ENCODE peak calls at places on chromosomes 3 and 15, in nine cellular contexts. One of them, this sample, is unnamed.

GRCh38 chr15:73930790-73931281 is 4.6 kb downstream of the LOXL1 start:
- DNase-seq in kidney tubule cell: no peak
- DNase-seq in Kasumi-1: no peak
- DNase-seq in ascending aorta: no peak
- DNase-seq in HL-60: no peak
- DNase-seq in heart right ventricle: peak; percentile 57
- DNase-seq in mammary epithelial cell: no peak
- DNase-seq in activated CD8-positive, alpha-beta T cell treated with anti-CD3 and anti-CD28 coated beads for 36 hours: no peak
- DNase-seq in CD8-positive, alpha-beta memory T cell: no peak
- DNase-seq in this sample: no peak

GRCh38 chr3:156416846-156417581 is 137.9 kb downstream of the SSR3 start:
- DNase-seq in mammary epithelial cell: no peak
- DNase-seq in CD8-positive, alpha-beta memory T cell: no peak
- DNase-seq in HL-60: no peak
- DNase-seq in kidney tubule cell: peak; percentile 4
- DNase-seq in Kasumi-1: no peak
- DNase-seq in activated CD8-positive, alpha-beta T cell treated with anti-CD3 and anti-CD28 coated beads for 36 hours: no peak
- DNase-seq in heart right ventricle: no peak
- DNase-seq in ascending aorta: no peak
- DNase-seq in this sample: peak; percentile 80

GRCh38 chr15:31483924-31484368 is 157.3 kb downstream of the KLF13 start:
- DNase-seq in activated CD8-positive, alpha-beta T cell treated with anti-CD3 and anti-CD28 coated beads for 36 hours: peak; percentile 58
- DNase-seq in HL-60: no peak
- DNase-seq in heart right ventricle: no peak
- DNase-seq in kidney tubule cell: no peak
- DNase-seq in ascending aorta: no peak
- DNase-seq in Kasumi-1: no peak
- DNase-seq in mammary epithelial cell: no peak
- DNase-seq in CD8-positive, alpha-beta memory T cell: peak; percentile 16
- DNase-seq in this sample: no peak

GRCh38 chr3:35505772-35506171 is 133.6 kb upstream of the ARPP21 start:
- DNase-seq in activated CD8-positive, alpha-beta T cell treated with anti-CD3 and anti-CD28 coated beads for 36 hours: no peak
- DNase-seq in CD8-positive, alpha-beta memory T cell: no peak
- DNase-seq in heart right ventricle: no peak
- DNase-seq in kidney tubule cell: no peak
- DNase-seq in ascending aorta: no peak
- DNase-seq in mammary epithelial cell: no peak
- DNase-seq in Kasumi-1: no peak
- DNase-seq in HL-60: no peak
- DNase-seq in this sample: no peak

GRCh38 chr3:50347187-50347813 is 1.8 kb upstream of the ZMYND10 start:
- DNase-seq in CD8-positive, alpha-beta memory T cell: peak; percentile 73
- DNase-seq in activated CD8-positive, alpha-beta T cell treated with anti-CD3 and anti-CD28 coated beads for 36 hours: peak; percentile 87
- DNase-seq in Kasumi-1: peak; percentile 49
- DNase-seq in kidney tubule cell: peak; percentile 78
- DNase-seq in HL-60: peak; percentile 73
- DNase-seq in heart right ventricle: peak; percentile 71
- DNase-seq in mammary epithelial cell: peak; percentile 62
- DNase-seq in ascending aorta: peak; percentile 80
- DNase-seq in this sample: peak; percentile 89

GRCh38 chr15:34941181-34941580 is 28.4 kb downstream of the AQR start:
- DNase-seq in Kasumi-1: no peak
- DNase-seq in mammary epithelial cell: no peak
- DNase-seq in HL-60: no peak
- DNase-seq in kidney tubule cell: no peak
- DNase-seq in CD8-positive, alpha-beta memory T cell: no peak
- DNase-seq in ascending aorta: no peak
- DNase-seq in heart right ventricle: no peak
- DNase-seq in activated CD8-positive, alpha-beta T cell treated with anti-CD3 and anti-CD28 coated beads for 36 hours: no peak
- DNase-seq in this sample: no peak

GRCh38 chr15:74847462-74847861 is 4.5 kb upstream of the ULK3 start:
- DNase-seq in Kasumi-1: no peak
- DNase-seq in CD8-positive, alpha-beta memory T cell: no peak
- DNase-seq in ascending aorta: no peak
- DNase-seq in activated CD8-positive, alpha-beta T cell treated with anti-CD3 and anti-CD28 coated beads for 36 hours: no peak
- DNase-seq in mammary epithelial cell: no peak
- DNase-seq in HL-60: no peak
- DNase-seq in kidney tubule cell: peak; percentile 68
- DNase-seq in heart right ventricle: peak; percentile 65
- DNase-seq in this sample: no peak

GRCh38 chr3:150765949-150766720 is 3.2 kb upstream of the SIAH2 start:
- DNase-seq in kidney tubule cell: peak; percentile 77
- DNase-seq in activated CD8-positive, alpha-beta T cell treated with anti-CD3 and anti-CD28 coated beads for 36 hours: peak; percentile 47
- DNase-seq in HL-60: no peak
- DNase-seq in heart right ventricle: no peak
- DNase-seq in CD8-positive, alpha-beta memory T cell: no peak
- DNase-seq in ascending aorta: no peak
- DNase-seq in mammary epithelial cell: peak; percentile 51
- DNase-seq in Kasumi-1: no peak
- DNase-seq in this sample: peak; percentile 58

GRCh38 chr3:187629711-187630110 is 40.5 kb downstream of the SST start:
- DNase-seq in HL-60: no peak
- DNase-seq in CD8-positive, alpha-beta memory T cell: no peak
- DNase-seq in kidney tubule cell: no peak
- DNase-seq in Kasumi-1: no peak
- DNase-seq in heart right ventricle: no peak
- DNase-seq in ascending aorta: no peak
- DNase-seq in activated CD8-positive, alpha-beta T cell treated with anti-CD3 and anti-CD28 coated beads for 36 hours: no peak
- DNase-seq in mammary epithelial cell: peak; percentile 3
- DNase-seq in this sample: no peak

GRCh38 chr3:481680-482079 is 285.1 kb downstream of the CHL1 start:
- DNase-seq in HL-60: no peak
- DNase-seq in mammary epithelial cell: no peak
- DNase-seq in Kasumi-1: peak; percentile 53
- DNase-seq in activated CD8-positive, alpha-beta T cell treated with anti-CD3 and anti-CD28 coated beads for 36 hours: no peak
- DNase-seq in CD8-positive, alpha-beta memory T cell: no peak
- DNase-seq in heart right ventricle: no peak
- DNase-seq in ascending aorta: no peak
- DNase-seq in kidney tubule cell: peak; percentile 22
- DNase-seq in this sample: peak; percentile 30

GRCh38 chr15:26438718-26439117 is 334.1 kb downstream of the GABRB3 start:
- DNase-seq in Kasumi-1: no peak
- DNase-seq in HL-60: no peak
- DNase-seq in heart right ventricle: no peak
- DNase-seq in mammary epithelial cell: no peak
- DNase-seq in activated CD8-positive, alpha-beta T cell treated with anti-CD3 and anti-CD28 coated beads for 36 hours: no peak
- DNase-seq in ascending aorta: no peak
- DNase-seq in CD8-positive, alpha-beta memory T cell: no peak
- DNase-seq in kidney tubule cell: no peak
- DNase-seq in this sample: no peak

GRCh38 chr3:38117163-38117716 is 19.7 kb downstream of the ACAA1 start:
- DNase-seq in CD8-positive, alpha-beta memory T cell: no peak
- DNase-seq in HL-60: no peak
- DNase-seq in mammary epithelial cell: peak; percentile 25
- DNase-seq in activated CD8-positive, alpha-beta T cell treated with anti-CD3 and anti-CD28 coated beads for 36 hours: no peak
- DNase-seq in heart right ventricle: peak; percentile 43
- DNase-seq in Kasumi-1: no peak
- DNase-seq in kidney tubule cell: peak; percentile 71
- DNase-seq in ascending aorta: peak; percentile 64
- DNase-seq in this sample: peak; percentile 36

GRCh38 chr3:113263020-113263419 is 51.7 kb downstream of the BOC start:
- DNase-seq in heart right ventricle: no peak
- DNase-seq in activated CD8-positive, alpha-beta T cell treated with anti-CD3 and anti-CD28 coated beads for 36 hours: no peak
- DNase-seq in kidney tubule cell: no peak
- DNase-seq in mammary epithelial cell: peak; percentile 77
- DNase-seq in HL-60: no peak
- DNase-seq in CD8-positive, alpha-beta memory T cell: no peak
- DNase-seq in ascending aorta: no peak
- DNase-seq in Kasumi-1: no peak
- DNase-seq in this sample: no peak

GRCh38 chr15:67955256-67955655 is 98.9 kb upstream of the PIAS1 start:
- DNase-seq in ascending aorta: no peak
- DNase-seq in kidney tubule cell: no peak
- DNase-seq in activated CD8-positive, alpha-beta T cell treated with anti-CD3 and anti-CD28 coated beads for 36 hours: no peak
- DNase-seq in CD8-positive, alpha-beta memory T cell: no peak
- DNase-seq in HL-60: peak; percentile 59
- DNase-seq in mammary epithelial cell: no peak
- DNase-seq in heart right ventricle: no peak
- DNase-seq in Kasumi-1: peak; percentile 20
- DNase-seq in this sample: no peak

GRCh38 chr3:127556565-127556964 is 34.0 kb downstream of the TPRA1 start:
- DNase-seq in Kasumi-1: no peak
- DNase-seq in CD8-positive, alpha-beta memory T cell: no peak
- DNase-seq in activated CD8-positive, alpha-beta T cell treated with anti-CD3 and anti-CD28 coated beads for 36 hours: no peak
- DNase-seq in mammary epithelial cell: no peak
- DNase-seq in HL-60: no peak
- DNase-seq in kidney tubule cell: no peak
- DNase-seq in ascending aorta: no peak
- DNase-seq in heart right ventricle: no peak
- DNase-seq in this sample: no peak

GRCh38 chr3:147130461-147130860 is 275.9 kb downstream of the ZIC4 start:
- DNase-seq in ascending aorta: no peak
- DNase-seq in mammary epithelial cell: no peak
- DNase-seq in heart right ventricle: no peak
- DNase-seq in CD8-positive, alpha-beta memory T cell: no peak
- DNase-seq in HL-60: no peak
- DNase-seq in kidney tubule cell: no peak
- DNase-seq in activated CD8-positive, alpha-beta T cell treated with anti-CD3 and anti-CD28 coated beads for 36 hours: no peak
- DNase-seq in Kasumi-1: no peak
- DNase-seq in this sample: peak; percentile 13

GRCh38 chr3:172321035-172321434 is 127.2 kb downstream of the GHSR start:
- DNase-seq in Kasumi-1: peak; percentile 28
- DNase-seq in activated CD8-positive, alpha-beta T cell treated with anti-CD3 and anti-CD28 coated beads for 36 hours: no peak
- DNase-seq in CD8-positive, alpha-beta memory T cell: no peak
- DNase-seq in HL-60: no peak
- DNase-seq in heart right ventricle: no peak
- DNase-seq in ascending aorta: no peak
- DNase-seq in mammary epithelial cell: no peak
- DNase-seq in kidney tubule cell: peak; percentile 34
- DNase-seq in this sample: no peak

GRCh38 chr15:51283026-51283425 is 55.4 kb downstream of the CYP19A1 start:
- DNase-seq in Kasumi-1: no peak
- DNase-seq in CD8-positive, alpha-beta memory T cell: no peak
- DNase-seq in activated CD8-positive, alpha-beta T cell treated with anti-CD3 and anti-CD28 coated beads for 36 hours: no peak
- DNase-seq in ascending aorta: no peak
- DNase-seq in heart right ventricle: no peak
- DNase-seq in HL-60: no peak
- DNase-seq in mammary epithelial cell: no peak
- DNase-seq in kidney tubule cell: no peak
- DNase-seq in this sample: no peak

GRCh38 chr3:16385151-16385550 is 120.1 kb downstream of the OXNAD1 start:
- DNase-seq in Kasumi-1: no peak
- DNase-seq in mammary epithelial cell: no peak
- DNase-seq in CD8-positive, alpha-beta memory T cell: no peak
- DNase-seq in activated CD8-positive, alpha-beta T cell treated with anti-CD3 and anti-CD28 coated beads for 36 hours: no peak
- DNase-seq in kidney tubule cell: no peak
- DNase-seq in ascending aorta: peak; percentile 18
- DNase-seq in HL-60: no peak
- DNase-seq in heart right ventricle: no peak
- DNase-seq in this sample: no peak

This sample was measured in PC-3.